ENCODE peak calls at places on chromosomes 6 and 20, in four cellular contexts. One of them, this sample, is unnamed.

GRCh38 chr20:17967595-17968365 is 814 bp downstream of the SNX5 start:
- DNase-seq in mucosa of descending colon: no peak
- DNase-seq in heart right ventricle: no peak
- DNase-seq in omental fat pad: no peak
- DNase-seq in this sample: no peak

GRCh38 chr6:154766288-154766687 is 33.1 kb downstream of the SCAF8 start:
- DNase-seq in heart right ventricle: no peak
- DNase-seq in omental fat pad: no peak
- DNase-seq in mucosa of descending colon: no peak
- DNase-seq in this sample: no peak

GRCh38 chr20:43748274-43748673 is 21.5 kb upstream of the GTSF1L start:
- DNase-seq in heart right ventricle: no peak
- DNase-seq in omental fat pad: no peak
- DNase-seq in mucosa of descending colon: no peak
- DNase-seq in this sample: no peak

GRCh38 chr6:80523029-80523428 is 416.6 kb downstream of the BCKDHB start:
- DNase-seq in omental fat pad: no peak
- DNase-seq in mucosa of descending colon: no peak
- DNase-seq in heart right ventricle: no peak
- DNase-seq in this sample: no peak

GRCh38 chr6:108113557-108114519 is 39.3 kb upstream of the OSTM1 start:
- DNase-seq in heart right ventricle: no peak
- DNase-seq in mucosa of descending colon: peak; percentile 33
- DNase-seq in omental fat pad: no peak
- DNase-seq in this sample: peak; percentile 48

GRCh38 chr20:41176711-41177552 is 39.6 kb downstream of the PLCG1 start:
- DNase-seq in heart right ventricle: no peak
- DNase-seq in mucosa of descending colon: no peak
- DNase-seq in omental fat pad: no peak
- DNase-seq in this sample: no peak

GRCh38 chr6:135675862-135676261 is 175.6 kb upstream of the PDE7B start:
- DNase-seq in omental fat pad: no peak
- DNase-seq in mucosa of descending colon: no peak
- DNase-seq in heart right ventricle: no peak
- DNase-seq in this sample: no peak

GRCh38 chr20:10433014-10433622 is 904 bp downstream of the MKKS start:
- DNase-seq in omental fat pad: no peak
- DNase-seq in heart right ventricle: no peak
- DNase-seq in mucosa of descending colon: peak; percentile 41
- DNase-seq in this sample: no peak

DNA sequence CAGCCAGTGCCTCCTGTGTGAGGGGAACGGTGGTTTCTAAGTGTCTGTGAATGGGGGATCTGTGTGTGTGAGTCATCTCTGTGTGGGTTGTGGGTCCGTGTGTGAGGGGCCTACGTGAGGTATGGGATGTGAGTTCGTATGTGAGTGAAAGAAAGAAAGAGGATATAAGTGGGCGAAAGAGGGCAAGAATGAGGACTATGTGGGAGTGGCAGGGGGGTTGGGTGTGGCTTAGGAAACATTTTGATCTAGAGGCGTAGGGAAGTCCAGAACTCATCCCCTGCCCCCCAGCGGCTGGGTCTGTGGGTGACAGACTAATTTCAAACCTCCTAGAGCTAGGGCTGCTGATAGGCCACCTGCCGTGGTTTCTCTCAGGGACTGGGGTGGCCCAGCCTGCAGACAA is 35.5 kb downstream of the DHX35 start:
- DNase-seq in mucosa of descending colon: no peak
- DNase-seq in heart right ventricle: no peak
- DNase-seq in omental fat pad: no peak
- DNase-seq in this sample: no peak
- TF ChIP-seq CTCF in mucosa of descending colon: no peak
- TF ChIP-seq CTCF in heart right ventricle: no peak
- TF ChIP-seq CTCF in omental fat pad: no peak
- TF ChIP-seq CTCF in this sample: no peak

DNA sequence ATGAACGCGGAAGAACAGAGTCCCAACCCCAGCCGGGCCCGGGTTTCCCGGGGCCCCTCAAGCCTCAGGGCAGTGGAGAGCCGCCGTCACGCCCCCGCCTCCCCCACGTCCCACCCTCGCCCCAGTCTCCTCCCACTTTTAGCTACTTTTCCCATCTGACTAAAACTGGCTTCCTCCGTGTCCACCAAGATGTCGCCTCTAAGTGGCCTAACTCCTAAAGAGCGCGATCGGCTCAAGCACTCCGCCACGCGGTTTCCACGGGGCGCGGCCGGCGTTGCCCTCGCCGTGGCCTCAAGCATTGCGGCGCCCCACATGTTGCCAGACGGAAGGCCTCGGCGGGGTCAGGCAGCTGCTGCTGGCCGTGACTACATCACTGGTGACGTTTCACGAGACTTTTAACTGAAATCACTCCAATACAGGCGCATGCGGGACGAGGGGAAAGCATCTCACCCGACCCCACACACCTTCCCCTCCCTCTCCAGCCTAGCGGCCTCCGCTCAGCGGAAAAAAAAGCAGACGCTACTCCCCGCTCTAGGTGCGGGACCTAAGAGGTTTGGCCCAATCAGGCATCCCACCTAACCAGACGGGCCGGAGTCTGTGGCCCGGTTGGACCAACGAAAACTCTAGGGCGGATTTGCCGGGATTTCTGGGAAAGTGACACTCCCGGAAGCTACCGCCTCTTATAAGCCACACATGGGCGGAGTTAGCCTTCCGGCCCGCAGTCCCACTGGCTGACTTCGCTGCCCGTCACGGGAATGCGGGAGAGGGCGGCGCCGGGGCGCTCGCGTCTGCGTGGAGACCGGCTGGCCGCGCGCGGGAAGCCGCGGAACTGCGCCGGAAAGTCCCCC is at the start of gene NXT1:
- DNase-seq in omental fat pad: peak; percentile 85
- DNase-seq in mucosa of descending colon: peak; percentile 99
- DNase-seq in heart right ventricle: peak; percentile 97
- DNase-seq in this sample: peak; percentile 97
- TF ChIP-seq CTCF in omental fat pad: no peak
- TF ChIP-seq CTCF in mucosa of descending colon: no peak
- TF ChIP-seq CTCF in heart right ventricle: no peak
- TF ChIP-seq CTCF in this sample: no peak

GRCh38 chr6:37170273-37171140 is 555 bp downstream of the PIM1 start:
- DNase-seq in heart right ventricle: peak; percentile 53
- DNase-seq in omental fat pad: no peak
- DNase-seq in mucosa of descending colon: no peak
- DNase-seq in this sample: peak; percentile 72
- TF ChIP-seq CTCF in heart right ventricle: peak; percentile 34
- TF ChIP-seq CTCF in omental fat pad: no peak
- TF ChIP-seq CTCF in mucosa of descending colon: peak; percentile 9
- TF ChIP-seq CTCF in this sample: peak; percentile 68

GRCh38 chr6:26250806-26251075 is 114.3 kb upstream of the BTN3A2 start:
- DNase-seq in omental fat pad: no peak
- DNase-seq in heart right ventricle: no peak
- DNase-seq in mucosa of descending colon: no peak
- DNase-seq in this sample: no peak

GRCh38 chr6:26251354-26252081 is 113.5 kb upstream of the BTN3A2 start:
- DNase-seq in heart right ventricle: peak; percentile 23
- DNase-seq in mucosa of descending colon: peak; percentile 80
- DNase-seq in omental fat pad: no peak
- DNase-seq in this sample: peak; percentile 33

GRCh38 chr6:26249709-26249958 is 115.4 kb upstream of the BTN3A2 start:
- DNase-seq in omental fat pad: no peak
- DNase-seq in heart right ventricle: no peak
- DNase-seq in mucosa of descending colon: no peak
- DNase-seq in this sample: no peak

GRCh38 chr6:26246553-26246952 is 118.4 kb upstream of the BTN3A2 start:
- DNase-seq in omental fat pad: no peak
- DNase-seq in heart right ventricle: no peak
- DNase-seq in mucosa of descending colon: no peak
- DNase-seq in this sample: no peak

DNA sequence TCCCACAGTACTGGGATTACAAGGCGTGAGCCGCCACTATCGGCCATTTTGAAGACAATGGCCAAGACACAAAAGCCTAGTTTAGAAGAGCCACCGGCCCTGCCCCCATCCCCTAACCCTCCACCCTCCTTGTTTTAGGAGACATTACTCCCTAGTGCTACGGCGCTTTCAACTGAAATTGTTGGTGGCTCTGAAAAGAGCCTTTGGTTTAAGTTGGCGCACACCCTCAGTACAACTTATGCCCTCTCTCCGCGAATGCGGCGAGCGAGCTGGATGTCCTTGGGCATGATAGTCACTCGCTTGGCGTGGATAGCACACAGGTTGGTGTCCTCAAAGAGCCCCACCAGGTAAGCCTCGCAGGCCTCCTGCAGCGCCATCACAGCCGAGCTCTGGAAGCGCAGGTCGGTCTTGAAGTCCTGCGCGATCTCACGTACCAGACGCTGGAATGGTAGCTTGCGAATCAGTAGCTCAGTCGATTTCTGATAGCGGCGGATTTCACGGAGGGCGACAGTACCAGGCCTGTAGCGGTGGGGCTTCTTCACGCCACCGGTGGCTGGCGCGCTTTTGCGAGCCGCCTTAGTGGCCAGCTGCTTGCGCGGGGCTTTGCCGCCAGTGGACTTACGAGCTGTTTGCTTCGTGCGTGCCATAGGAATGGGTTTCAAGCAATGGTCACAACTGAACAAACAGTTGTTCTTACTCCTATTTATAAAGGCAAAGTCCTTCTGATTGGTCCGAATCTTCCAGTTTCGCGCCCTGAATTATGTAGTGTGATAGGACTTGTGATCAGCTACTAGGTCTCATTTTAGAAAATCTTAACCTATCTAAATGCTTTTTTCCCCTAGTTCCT is 114.8 kb upstream of the BTN3A2 start:
- DNase-seq in mucosa of descending colon: peak; percentile 85
- DNase-seq in omental fat pad: no peak
- DNase-seq in heart right ventricle: peak; percentile 39
- DNase-seq in this sample: peak; percentile 43
- TF ChIP-seq CTCF in mucosa of descending colon: peak; percentile 31
- TF ChIP-seq CTCF in omental fat pad: no peak
- TF ChIP-seq CTCF in heart right ventricle: no peak
- TF ChIP-seq CTCF in this sample: no peak

DNA sequence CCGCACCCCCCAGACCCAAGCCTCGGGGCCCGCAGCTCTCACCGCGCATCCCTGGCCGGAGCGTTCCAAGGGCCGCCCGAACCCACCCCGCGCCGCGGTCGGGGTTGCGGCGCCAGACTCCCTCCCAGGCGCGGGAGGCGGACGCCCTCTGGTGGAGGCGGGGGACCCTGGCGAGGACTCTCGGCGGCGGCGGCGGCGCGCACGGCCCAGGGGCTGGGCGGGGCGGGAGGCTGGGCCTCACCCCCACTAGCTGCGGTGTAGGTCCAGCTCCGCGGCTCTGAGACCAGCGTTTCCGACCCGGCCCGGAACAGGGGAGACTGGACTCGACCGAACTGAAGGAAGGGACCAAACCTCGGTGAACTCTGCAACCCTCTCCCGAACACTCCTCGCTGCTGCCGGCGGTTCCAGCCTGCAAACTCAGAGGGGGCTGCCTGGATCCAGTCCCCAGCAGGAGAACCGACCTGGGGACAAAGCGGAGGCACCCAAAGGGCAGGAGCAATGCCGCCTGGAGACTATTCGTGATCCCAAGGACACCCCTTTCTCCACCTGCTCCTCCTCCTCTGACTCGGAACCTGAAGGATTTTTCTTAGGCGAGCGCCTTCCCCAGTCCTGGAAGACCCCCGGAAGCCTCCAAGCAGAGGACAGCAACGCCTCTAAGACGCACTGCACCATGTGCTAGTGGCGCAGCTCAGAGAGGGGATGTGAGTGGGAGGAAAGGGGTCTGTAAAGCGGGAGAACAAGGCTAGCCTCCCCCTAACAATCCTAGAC is 859 bp upstream of the TOMM6 start:
- DNase-seq in heart right ventricle: peak; percentile 93
- DNase-seq in omental fat pad: peak; percentile 65
- DNase-seq in mucosa of descending colon: peak; percentile 96
- DNase-seq in this sample: peak; percentile 94
- TF ChIP-seq CTCF in heart right ventricle: peak; percentile 94
- TF ChIP-seq CTCF in omental fat pad: peak; percentile 79
- TF ChIP-seq CTCF in mucosa of descending colon: peak; percentile 92
- TF ChIP-seq CTCF in this sample: peak; percentile 70

GRCh38 chr20:53580376-53581111 is 13.1 kb downstream of the ZNF217 start:
- DNase-seq in omental fat pad: no peak
- DNase-seq in heart right ventricle: no peak
- DNase-seq in mucosa of descending colon: no peak
- DNase-seq in this sample: no peak
- TF ChIP-seq CTCF in omental fat pad: no peak
- TF ChIP-seq CTCF in heart right ventricle: peak; percentile 32
- TF ChIP-seq CTCF in mucosa of descending colon: no peak
- TF ChIP-seq CTCF in this sample: peak; percentile 59

GRCh38 chr6:119110601-119111548 is 32.4 kb upstream of the FAM184A start:
- DNase-seq in omental fat pad: no peak
- DNase-seq in heart right ventricle: no peak
- DNase-seq in mucosa of descending colon: no peak
- DNase-seq in this sample: no peak

GRCh38 chr6:119112856-119113530 is 34.5 kb upstream of the FAM184A start:
- DNase-seq in omental fat pad: no peak
- DNase-seq in heart right ventricle: no peak
- DNase-seq in mucosa of descending colon: no peak
- DNase-seq in this sample: no peak

GRCh38 chr6:119119989-119120388 is 41.5 kb upstream of the FAM184A start:
- DNase-seq in mucosa of descending colon: no peak
- DNase-seq in heart right ventricle: no peak
- DNase-seq in omental fat pad: no peak
- DNase-seq in this sample: no peak

GRCh38 chr6:119121367-119121766 is 42.9 kb upstream of the FAM184A start:
- DNase-seq in mucosa of descending colon: no peak
- DNase-seq in omental fat pad: no peak
- DNase-seq in heart right ventricle: no peak
- DNase-seq in this sample: no peak

GRCh38 chr6:119116712-119117281 is 38.3 kb upstream of the FAM184A start:
- DNase-seq in omental fat pad: no peak
- DNase-seq in mucosa of descending colon: no peak
- DNase-seq in heart right ventricle: no peak
- DNase-seq in this sample: no peak
- TF ChIP-seq CTCF in omental fat pad: no peak
- TF ChIP-seq CTCF in mucosa of descending colon: no peak
- TF ChIP-seq CTCF in heart right ventricle: peak; percentile 17
- TF ChIP-seq CTCF in this sample: peak; percentile 62

This sample was measured in mesothelial cell of epicardium.